ENCODE peak calls at places on chromosomes 7 and 10, in ten cellular contexts. C is fibroblast of lung; I is right cardiac atrium; N is CD4-positive, CD25-positive, alpha-beta regulatory T cell; V is GM04504; A is astrocyte of the spinal cord; U is globus pallidus; D is RPMI7951; Y is astrocyte of the hippocampus; W is MM.1S. Q is an unnamed sample.
A peak's percentile ranks its signal among the peaks of the same experiment; 100 is the strongest.

GRCh38 chr7:50953820-50954219 is 171.1 kb upstream of the GRB10 start:
- DNase-seq in Y (peak; percentile 61), D (peak; percentile 99), A (peak; percentile 67), W (no peak), N (no peak), I (no peak), U (no peak), C (peak; percentile 79), V (no peak), Q (peak; percentile 52)

GRCh38 chr7:135147899-135148721 is at the start of gene TMEM140:
- DNase-seq in I (peak; percentile 65), N (peak; percentile 92), D (peak; percentile 75), A (peak; percentile 54), C (no peak), V (no peak), Y (no peak), W (peak; percentile 96), U (peak; percentile 81), Q (peak; percentile 48)

GRCh38 chr7:16646427-16647081 is 573 bp downstream of the BZW2 start:
- DNase-seq in N (peak; percentile 34), A (peak; percentile 40), D (peak; percentile 43), W (peak; percentile 29), Y (peak; percentile 36), I (no peak), V (no peak), U (no peak), C (peak; percentile 11), Q (no peak)

GRCh38 chr10:33899578-33900531 is 565.4 kb upstream of the NRP1 start:
- DNase-seq in Y (no peak), N (no peak), V (no peak), C (no peak), A (peak; percentile 59), U (no peak), W (no peak), D (no peak), I (no peak), Q (no peak)

GRCh38 chr7:55409474-55410225 is 44.5 kb downstream of the LANCL2 start:
- DNase-seq in C (no peak), U (no peak), N (no peak), I (no peak), A (no peak), Y (peak; percentile 11), V (no peak), D (peak; percentile 14), W (no peak), Q (peak; percentile 18)

GRCh38 chr10:125137601-125138438 is 22.5 kb downstream of the CTBP2 start:
- DNase-seq in C (no peak), D (no peak), N (no peak), A (no peak), U (no peak), W (no peak), I (peak; percentile 49), V (no peak), Y (no peak), Q (no peak)

GRCh38 chr7:22787936-22788335 is 34.7 kb downstream of the TOMM7 start:
- DNase-seq in D (peak; percentile 26), U (peak; percentile 7), C (peak; percentile 36), N (no peak), V (no peak), Y (peak; percentile 16), A (no peak), W (no peak), I (no peak), Q (no peak)

GRCh38 chr10:115830260-115830970 is 442.6 kb downstream of the GFRA1 start:
- DNase-seq in C (peak; percentile 69), W (peak; percentile 32), U (no peak), N (no peak), I (no peak), D (peak; percentile 0), V (peak; percentile 29), A (peak; percentile 42), Y (peak; percentile 65), Q (peak; percentile 53)

GRCh38 chr7:128728608-128729007 is 10.6 kb upstream of the CALU start:
- DNase-seq in V (no peak), D (peak; percentile 84), U (no peak), I (no peak), C (peak; percentile 73), N (no peak), W (no peak), Y (peak; percentile 88), A (peak; percentile 58), Q (peak; percentile 54)

GRCh38 chr10:94413374-94413773 is 11.0 kb downstream of the TBC1D12 start:
- DNase-seq in A (no peak), I (no peak), V (no peak), U (peak; percentile 58), C (no peak), D (no peak), Y (no peak), W (peak; percentile 20), N (no peak), Q (no peak)

Q was measured in HFFc6.